ENCODE peak calls at places on chromosome 14, in seven cellular contexts. T is body of pancreas, N is GM12891, R is lower leg skin, X is gastrocnemius medialis, D is ovary, L is HCT116. J is an unnamed sample.

GRCh38 chr14:51481643-51482042 is 170.1 kb upstream of the FRMD6 start:
- DNase-seq in R (no peak), L (no peak), X (no peak), N (no peak), T (no peak), D (no peak), J (no peak)

GRCh38 chr14:47186491-47186890 is 488.9 kb downstream of the MDGA2 start:
- DNase-seq in R (no peak), L (no peak), N (no peak), X (no peak), D (no peak), T (no peak), J (no peak)

GRCh38 chr14:56331815-56332214 is 213.6 kb downstream of the PELI2 start:
- DNase-seq in N (no peak), R (no peak), X (no peak), L (no peak), D (no peak), T (no peak), J (no peak)

GRCh38 chr14:31360919-31361662 is 59.3 kb downstream of the HEATR5A start:
- DNase-seq in X (no peak), L (no peak), T (no peak), D (no peak), N (no peak), R (no peak), J (no peak)

GRCh38 chr14:38755036-38755435 is 348.0 kb downstream of the SEC23A start:
- DNase-seq in N (no peak), D (no peak), X (no peak), R (no peak), L (no peak), T (no peak), J (no peak)

GRCh38 chr14:66623838-66624237 is 115.9 kb downstream of the GPHN start:
- DNase-seq in D (no peak), N (no peak), X (no peak), R (no peak), L (no peak), T (no peak), J (no peak)

GRCh38 chr14:29442720-29443119 is 484.9 kb downstream of the PRKD1 start:
- DNase-seq in T (no peak), L (no peak), X (no peak), D (no peak), N (no peak), R (no peak), J (no peak)

GRCh38 chr14:91273885-91274273 is 29.4 kb upstream of the GPR68 start:
- DNase-seq in R (no peak), X (no peak), L (no peak), D (no peak), N (no peak), T (no peak), J (no peak)

GRCh38 chr14:21383848-21384493 is at the start of gene SUPT16H:
- DNase-seq in R (peak), T (peak), N (peak), D (peak), X (peak), L (peak), J (peak)
- TF ChIP-seq POLR2A in R (no peak), T (peak), N (no peak), D (peak), X (peak), L (no peak), J (peak)

DNA sequence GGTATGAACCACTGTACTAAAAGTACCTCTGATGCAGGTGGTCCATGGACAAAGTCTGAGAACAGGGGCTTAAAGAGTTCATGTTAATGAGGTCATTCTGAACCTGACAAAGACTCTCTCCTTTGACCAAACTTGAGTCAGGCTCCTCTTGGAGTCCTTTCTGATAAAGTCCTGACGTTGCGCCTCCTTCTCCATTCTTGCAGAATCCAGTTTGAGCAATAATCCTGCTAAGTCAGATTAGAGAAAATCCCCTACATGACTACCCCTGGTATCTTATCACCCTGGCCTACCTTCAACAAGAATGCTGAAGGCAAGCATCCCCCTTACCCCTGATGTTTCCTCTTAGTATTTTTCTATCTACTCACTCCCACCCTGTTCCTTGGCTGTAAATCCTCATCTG is 46.0 kb upstream of the ISM2 start:
- DNase-seq in T (no peak), L (no peak), R (no peak), N (no peak), X (no peak), D (no peak), J (no peak)
- TF ChIP-seq POLR2A in T (no peak), L (no peak), R (no peak), N (no peak), X (no peak), D (no peak), J (no peak)

DNA sequence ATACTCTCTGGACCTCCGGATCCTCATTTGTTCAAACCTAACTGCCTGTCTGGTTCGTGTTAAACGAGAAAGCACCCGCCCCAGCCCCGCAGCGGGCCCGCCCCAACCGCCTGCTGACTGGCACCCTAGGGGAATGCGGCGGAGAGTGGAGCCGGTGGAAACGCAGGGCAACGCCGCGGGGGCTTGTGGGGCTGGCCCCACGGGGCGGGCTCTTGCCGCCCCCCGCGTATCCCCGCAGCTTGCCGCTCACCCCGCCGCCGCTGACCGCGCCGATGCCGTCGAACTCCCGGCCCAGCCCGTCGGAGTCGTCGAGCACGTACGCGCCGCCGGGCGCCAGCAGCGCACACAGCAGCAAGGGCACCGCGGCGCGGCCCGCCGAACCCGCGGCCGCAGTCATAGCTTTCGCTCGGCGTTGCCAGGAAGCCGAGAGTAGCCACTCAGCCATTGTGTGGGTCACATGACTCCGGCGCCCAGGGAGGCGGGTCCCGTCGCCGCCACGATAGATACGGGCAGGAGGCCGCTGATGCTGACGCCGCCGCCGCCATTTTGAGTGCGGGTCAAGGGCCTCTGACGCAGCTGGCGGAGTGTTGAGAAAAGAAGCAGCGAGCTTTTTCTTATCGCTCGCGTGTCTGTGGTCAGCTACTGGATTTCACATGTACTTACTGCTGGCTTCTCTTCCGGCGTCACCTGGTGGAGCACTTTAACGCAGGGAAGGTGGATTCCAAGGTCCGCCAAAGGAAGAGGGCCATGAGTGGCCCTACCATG is at the start of gene GALC:
- DNase-seq in L (no peak), T (peak), X (peak), D (peak), R (peak), N (peak), J (peak)
- TF ChIP-seq POLR2A in L (no peak), T (peak), X (peak), D (peak), R (no peak), N (peak), J (peak)

GRCh38 chr14:36320210-36321003 is at the start of gene MBIP:
- DNase-seq in T (peak), D (peak), N (peak), L (peak), X (peak), R (peak), J (peak)
- TF ChIP-seq POLR2A in T (peak), D (no peak), N (no peak), L (peak), X (no peak), R (no peak), J (peak)

GRCh38 chr14:64504897-64505771 is 564 bp downstream of the ZBTB1 start:
- DNase-seq in L (peak), N (peak), D (peak), R (peak), T (peak), X (peak), J (peak)
- TF ChIP-seq POLR2A in L (no peak), N (peak), D (peak), R (no peak), T (no peak), X (peak), J (no peak)

DNA sequence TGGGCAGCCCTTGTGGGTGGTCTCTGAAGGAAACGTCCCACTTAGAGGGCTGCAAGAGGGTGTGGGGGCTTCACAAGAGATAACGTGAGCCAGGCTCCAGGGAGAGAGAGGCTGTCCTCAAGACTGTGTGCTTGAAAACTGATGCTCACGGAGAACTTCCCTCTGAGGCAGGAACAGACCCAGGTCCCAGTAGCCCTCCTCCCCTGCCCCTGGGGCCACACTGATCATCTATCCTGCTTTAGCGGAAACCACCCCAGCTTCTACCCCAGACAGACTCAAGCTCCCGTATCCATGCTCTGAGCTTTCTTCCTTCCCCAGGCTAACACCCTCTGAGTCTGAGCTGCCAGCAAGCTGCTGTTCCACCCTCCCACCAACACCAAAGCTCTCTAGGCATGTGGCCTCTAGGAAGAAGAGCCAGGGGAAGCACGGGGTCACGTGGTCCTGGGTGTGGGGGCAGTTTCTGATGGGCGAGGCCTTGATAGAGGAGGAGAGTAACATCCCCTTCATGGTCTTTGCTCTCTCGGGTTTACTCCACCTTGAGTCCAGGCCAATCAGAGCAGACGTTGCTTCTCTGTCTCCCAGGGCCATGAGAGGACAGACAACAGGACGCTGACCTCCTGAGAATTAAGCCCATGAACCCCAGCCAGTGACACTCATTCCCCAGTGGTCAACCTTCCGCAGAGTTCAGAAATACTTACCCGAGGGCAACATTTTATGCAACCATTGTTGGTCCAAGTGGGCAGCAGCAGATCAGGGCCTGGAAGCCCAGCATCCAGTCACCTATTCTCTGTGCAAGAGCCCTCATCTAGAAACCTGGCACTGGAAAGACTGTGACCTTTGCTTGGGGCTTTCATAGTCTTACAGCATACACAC is 1.3 kb downstream of the PCK2 start:
- DNase-seq in T (peak), R (peak), N (peak), D (no peak), X (peak), L (no peak), J (peak)
- TF ChIP-seq POLR2A in T (no peak), R (no peak), N (peak), D (no peak), X (no peak), L (no peak), J (peak)

DNA sequence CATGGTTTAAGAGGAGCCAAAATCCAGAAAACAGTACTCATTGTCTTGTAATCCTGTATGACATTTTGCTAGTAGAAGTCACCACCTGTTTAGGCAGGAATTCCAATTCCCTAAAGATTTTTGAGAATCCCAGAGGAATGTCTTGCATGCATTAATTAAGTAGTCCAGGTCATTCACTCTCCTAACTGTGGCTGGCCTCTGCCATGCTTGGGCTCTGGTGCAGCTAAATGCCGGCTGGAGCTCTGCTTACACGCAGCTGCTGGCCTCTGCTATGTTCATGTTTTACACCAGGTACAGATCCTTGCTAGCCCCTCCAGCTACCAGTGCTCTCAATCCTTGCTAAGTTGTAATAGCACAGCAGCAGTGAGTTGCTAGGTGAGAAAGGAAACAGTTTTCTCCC is 16.3 kb upstream of the HIF1A start:
- DNase-seq in R (no peak), X (no peak), T (no peak), D (no peak), L (no peak), N (no peak), J (no peak)
- TF ChIP-seq POLR2A in R (no peak), X (no peak), T (no peak), D (no peak), L (no peak), N (no peak), J (no peak)

GRCh38 chr14:103699261-103699661 is 16.0 kb downstream of the XRCC3 start:
- DNase-seq in D (no peak), X (no peak), R (no peak), L (no peak), N (no peak), T (no peak), J (no peak)

GRCh38 chr14:103698380-103699260 is 16.6 kb downstream of the XRCC3 start:
- DNase-seq in R (peak), N (no peak), D (no peak), L (no peak), T (peak), X (no peak), J (peak)

GRCh38 chr14:103696466-103697071 is 18.7 kb downstream of the XRCC3 start:
- DNase-seq in X (no peak), T (no peak), L (no peak), D (no peak), R (no peak), N (no peak), J (peak)

GRCh38 chr14:103697196-103697595 is 18.1 kb downstream of the XRCC3 start:
- DNase-seq in L (no peak), R (no peak), N (no peak), X (no peak), T (no peak), D (no peak), J (no peak)

DNA sequence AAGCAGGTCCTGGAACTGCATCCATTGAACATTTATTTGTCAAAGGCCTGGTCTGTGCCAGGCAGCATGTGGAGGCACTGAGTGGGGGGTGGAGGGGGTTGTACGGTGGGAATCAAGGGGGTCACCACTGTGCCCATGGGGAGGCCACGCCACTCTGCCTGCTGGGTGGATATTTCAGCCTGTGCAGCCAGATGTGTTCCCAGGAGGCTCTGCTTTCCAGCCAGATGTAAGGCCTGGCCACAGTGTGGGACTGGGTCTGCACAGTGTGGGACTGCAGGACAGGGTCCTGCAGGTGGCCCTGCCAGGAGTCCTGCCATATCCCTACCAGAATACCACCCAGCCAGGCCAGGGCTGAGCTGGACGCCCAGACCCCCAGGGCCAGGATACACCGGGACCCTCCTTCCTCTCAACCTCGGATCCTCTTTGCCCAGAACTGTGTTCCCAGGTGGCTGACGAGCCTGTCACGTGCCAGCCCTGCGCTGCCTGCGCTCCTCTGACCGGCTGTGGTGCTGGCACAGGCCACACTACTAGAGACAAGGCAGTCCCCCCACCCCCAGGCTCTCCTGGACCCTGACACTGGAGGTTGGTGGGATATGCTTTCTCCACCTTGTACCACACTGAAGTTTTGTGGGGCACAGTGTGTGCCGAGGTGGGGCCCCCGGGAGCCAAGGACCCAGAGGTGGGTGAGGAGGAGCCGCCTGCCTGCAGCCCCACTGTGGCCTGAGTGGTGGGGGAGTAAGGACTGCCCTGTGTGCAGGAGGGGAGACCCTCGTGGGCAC is 17.5 kb downstream of the XRCC3 start:
- DNase-seq in T (peak), L (no peak), N (no peak), X (no peak), D (no peak), R (no peak), J (no peak)
- TF ChIP-seq POLR2A in T (no peak), L (no peak), N (peak), X (no peak), D (no peak), R (no peak), J (no peak)